ENCODE peak calls at places on chromosomes 13 and 19, in five cellular contexts. One of them, this sample, is unnamed.

GRCh38 chr19:54724644-54725043 is 402 bp downstream of the KIR3DL3 start:
- DNase-seq in HuH-7.5: no peak
- DNase-seq in kidney tubule cell: no peak
- DNase-seq in SHP77 treated with DMSO at 0.1 percent for 48 hours: no peak
- DNase-seq in stimulated activated CD8-positive, alpha-beta memory T cell treated with anti-CD3 and anti-CD28 coated beads, Interleukin-7, amount 100 ng/mL, for 4 hours: no peak
- DNase-seq in this sample: no peak

GRCh38 chr19:10881403-10882107 is 10.2 kb downstream of the CARM1 start:
- DNase-seq in HuH-7.5: peak
- DNase-seq in kidney tubule cell: no peak
- DNase-seq in SHP77 treated with DMSO at 0.1 percent for 48 hours: no peak
- DNase-seq in stimulated activated CD8-positive, alpha-beta memory T cell treated with anti-CD3 and anti-CD28 coated beads, Interleukin-7, amount 100 ng/mL, for 4 hours: no peak
- DNase-seq in this sample: no peak

GRCh38 chr13:48775804-48776203 is 122.1 kb downstream of the CYSLTR2 start:
- DNase-seq in HuH-7.5: no peak
- DNase-seq in kidney tubule cell: peak
- DNase-seq in SHP77 treated with DMSO at 0.1 percent for 48 hours: no peak
- DNase-seq in stimulated activated CD8-positive, alpha-beta memory T cell treated with anti-CD3 and anti-CD28 coated beads, Interleukin-7, amount 100 ng/mL, for 4 hours: no peak
- DNase-seq in this sample: no peak

GRCh38 chr19:45998834-45999233 is 3.6 kb downstream of the CCDC61 start:
- DNase-seq in HuH-7.5: no peak
- DNase-seq in kidney tubule cell: no peak
- DNase-seq in SHP77 treated with DMSO at 0.1 percent for 48 hours: no peak
- DNase-seq in stimulated activated CD8-positive, alpha-beta memory T cell treated with anti-CD3 and anti-CD28 coated beads, Interleukin-7, amount 100 ng/mL, for 4 hours: no peak
- DNase-seq in this sample: no peak

GRCh38 chr19:4295972-4296771 is 6.0 kb downstream of the TMIGD2 start:
- DNase-seq in HuH-7.5: no peak
- DNase-seq in kidney tubule cell: no peak
- DNase-seq in SHP77 treated with DMSO at 0.1 percent for 48 hours: peak
- DNase-seq in stimulated activated CD8-positive, alpha-beta memory T cell treated with anti-CD3 and anti-CD28 coated beads, Interleukin-7, amount 100 ng/mL, for 4 hours: no peak
- DNase-seq in this sample: no peak

GRCh38 chr13:68810660-68811059 is 1297.0 kb upstream of the ATXN8OS start:
- DNase-seq in HuH-7.5: no peak
- DNase-seq in kidney tubule cell: no peak
- DNase-seq in SHP77 treated with DMSO at 0.1 percent for 48 hours: no peak
- DNase-seq in stimulated activated CD8-positive, alpha-beta memory T cell treated with anti-CD3 and anti-CD28 coated beads, Interleukin-7, amount 100 ng/mL, for 4 hours: no peak
- DNase-seq in this sample: peak

GRCh38 chr13:44364019-44364418 is 9.6 kb upstream of the SERP2 start:
- DNase-seq in HuH-7.5: no peak
- DNase-seq in kidney tubule cell: no peak
- DNase-seq in SHP77 treated with DMSO at 0.1 percent for 48 hours: no peak
- DNase-seq in stimulated activated CD8-positive, alpha-beta memory T cell treated with anti-CD3 and anti-CD28 coated beads, Interleukin-7, amount 100 ng/mL, for 4 hours: no peak
- DNase-seq in this sample: no peak

GRCh38 chr19:10760268-10760944 is 42.5 kb downstream of the DNM2 start:
- DNase-seq in HuH-7.5: no peak
- DNase-seq in kidney tubule cell: peak
- DNase-seq in SHP77 treated with DMSO at 0.1 percent for 48 hours: no peak
- DNase-seq in stimulated activated CD8-positive, alpha-beta memory T cell treated with anti-CD3 and anti-CD28 coated beads, Interleukin-7, amount 100 ng/mL, for 4 hours: peak
- DNase-seq in this sample: no peak

GRCh38 chr13:61414686-61415664 is 674 bp downstream of the PCDH20 start:
- DNase-seq in HuH-7.5: peak
- DNase-seq in kidney tubule cell: peak
- DNase-seq in SHP77 treated with DMSO at 0.1 percent for 48 hours: peak
- DNase-seq in stimulated activated CD8-positive, alpha-beta memory T cell treated with anti-CD3 and anti-CD28 coated beads, Interleukin-7, amount 100 ng/mL, for 4 hours: no peak
- DNase-seq in this sample: no peak

GRCh38 chr19:6740589-6741348 is 1.3 kb downstream of the TRIP10 start:
- DNase-seq in HuH-7.5: no peak
- DNase-seq in kidney tubule cell: peak
- DNase-seq in SHP77 treated with DMSO at 0.1 percent for 48 hours: no peak
- DNase-seq in stimulated activated CD8-positive, alpha-beta memory T cell treated with anti-CD3 and anti-CD28 coated beads, Interleukin-7, amount 100 ng/mL, for 4 hours: no peak
- DNase-seq in this sample: peak

GRCh38 chr19:32812036-32812435 is 57.5 kb downstream of the SLC7A9 start:
- DNase-seq in HuH-7.5: no peak
- DNase-seq in kidney tubule cell: no peak
- DNase-seq in SHP77 treated with DMSO at 0.1 percent for 48 hours: no peak
- DNase-seq in stimulated activated CD8-positive, alpha-beta memory T cell treated with anti-CD3 and anti-CD28 coated beads, Interleukin-7, amount 100 ng/mL, for 4 hours: no peak
- DNase-seq in this sample: no peak

GRCh38 chr13:31945202-31945978 is 86.2 kb upstream of the FRY start:
- DNase-seq in HuH-7.5: no peak
- DNase-seq in kidney tubule cell: peak
- DNase-seq in SHP77 treated with DMSO at 0.1 percent for 48 hours: peak
- DNase-seq in stimulated activated CD8-positive, alpha-beta memory T cell treated with anti-CD3 and anti-CD28 coated beads, Interleukin-7, amount 100 ng/mL, for 4 hours: no peak
- DNase-seq in this sample: no peak

GRCh38 chr19:17229890-17230289 is 3.9 kb downstream of the OCEL1 start:
- DNase-seq in HuH-7.5: no peak
- DNase-seq in kidney tubule cell: no peak
- DNase-seq in SHP77 treated with DMSO at 0.1 percent for 48 hours: no peak
- DNase-seq in stimulated activated CD8-positive, alpha-beta memory T cell treated with anti-CD3 and anti-CD28 coated beads, Interleukin-7, amount 100 ng/mL, for 4 hours: no peak
- DNase-seq in this sample: no peak

GRCh38 chr19:16751701-16752100 is 32.1 kb downstream of the NWD1 start:
- DNase-seq in HuH-7.5: no peak
- DNase-seq in kidney tubule cell: no peak
- DNase-seq in SHP77 treated with DMSO at 0.1 percent for 48 hours: no peak
- DNase-seq in stimulated activated CD8-positive, alpha-beta memory T cell treated with anti-CD3 and anti-CD28 coated beads, Interleukin-7, amount 100 ng/mL, for 4 hours: no peak
- DNase-seq in this sample: no peak

GRCh38 chr19:7500811-7501450 is 12.1 kb upstream of the PEX11G start:
- DNase-seq in HuH-7.5: peak
- DNase-seq in kidney tubule cell: peak
- DNase-seq in SHP77 treated with DMSO at 0.1 percent for 48 hours: peak
- DNase-seq in stimulated activated CD8-positive, alpha-beta memory T cell treated with anti-CD3 and anti-CD28 coated beads, Interleukin-7, amount 100 ng/mL, for 4 hours: no peak
- DNase-seq in this sample: peak

GRCh38 chr13:60933638-60934037 is 482.0 kb downstream of the PCDH20 start:
- DNase-seq in HuH-7.5: no peak
- DNase-seq in kidney tubule cell: no peak
- DNase-seq in SHP77 treated with DMSO at 0.1 percent for 48 hours: no peak
- DNase-seq in stimulated activated CD8-positive, alpha-beta memory T cell treated with anti-CD3 and anti-CD28 coated beads, Interleukin-7, amount 100 ng/mL, for 4 hours: no peak
- DNase-seq in this sample: no peak